ENCODE peak calls at places on chromosomes 5 and 9, in seven cellular contexts. X is COLO829, P is iris pigment epithelial cell, M is GM19239, D is lower lobe of right lung, Q is WTC11, C is heart right ventricle. L is an unnamed sample.

GRCh38 chr5:75588666-75589065 is 22.6 kb upstream of the ANKDD1B start:
- DNase-seq in X (no peak), P (no peak), M (no peak), D (no peak), Q (no peak), C (no peak), L (no peak)

GRCh38 chr5:1502046-1502736 is 21.6 kb downstream of the LPCAT1 start:
- DNase-seq in X (no peak), P (no peak), M (no peak), D (peak; percentile 87), Q (no peak), C (peak; percentile 48), L (no peak)

GRCh38 chr5:165134146-165134545 is 1628.7 kb downstream of the MAT2B start:
- DNase-seq in X (no peak), P (no peak), M (no peak), D (no peak), Q (no peak), C (no peak), L (no peak)

GRCh38 chr5:1034421-1034905 is 25.9 kb downstream of the NKD2 start:
- DNase-seq in X (no peak), P (no peak), M (no peak), D (peak; percentile 31), Q (no peak), C (peak; percentile 7), L (no peak)

GRCh38 chr5:122142480-122142879 is 13.1 kb downstream of the ZNF474 start:
- DNase-seq in X (peak; percentile 40), P (peak; percentile 90), M (no peak), D (no peak), Q (no peak), C (no peak), L (no peak)

GRCh38 chr9:73179594-73179993 is 27.9 kb downstream of the ANXA1 start:
- DNase-seq in X (peak; percentile 36), P (peak; percentile 63), M (no peak), D (no peak), Q (no peak), C (no peak), L (no peak)

GRCh38 chr5:67335391-67335790 is 138.8 kb upstream of the CD180 start:
- DNase-seq in X (no peak), P (no peak), M (no peak), D (no peak), Q (no peak), C (no peak), L (no peak)

GRCh38 chr9:105637787-105638395 is 24.4 kb upstream of the TAL2 start:
- DNase-seq in X (no peak), P (peak; percentile 18), M (no peak), D (no peak), Q (no peak), C (no peak), L (no peak)

GRCh38 chr9:1916676-1917075 is 98.5 kb upstream of the SMARCA2 start:
- DNase-seq in X (no peak), P (no peak), M (no peak), D (no peak), Q (no peak), C (no peak), L (no peak)

GRCh38 chr9:134333234-134333873 is 7.1 kb downstream of the RXRA start:
- DNase-seq in X (no peak), P (peak; percentile 62), M (no peak), D (no peak), Q (no peak), C (peak; percentile 34), L (peak; percentile 32)

GRCh38 chr5:122311888-122312669 is at the start of gene SNCAIP:
- DNase-seq in X (no peak), P (peak; percentile 47), M (no peak), D (peak; percentile 59), Q (peak; percentile 62), C (peak; percentile 52), L (peak; percentile 63)

GRCh38 chr9:20753761-20754160 is 69.7 kb downstream of the FOCAD start:
- DNase-seq in X (no peak), P (peak; percentile 47), M (no peak), D (no peak), Q (no peak), C (no peak), L (no peak)

GRCh38 chr5:139385061-139385889 is 2.2 kb upstream of the SLC23A1 start:
- DNase-seq in X (no peak), P (no peak), M (no peak), D (no peak), Q (no peak), C (no peak), L (no peak)

GRCh38 chr5:65264420-65264819 is 217.3 kb downstream of the ADAMTS6 start:
- DNase-seq in X (no peak), P (no peak), M (no peak), D (no peak), Q (no peak), C (no peak), L (no peak)

GRCh38 chr5:133249593-133249992 is 197.8 kb downstream of the HSPA4 start:
- DNase-seq in X (no peak), P (no peak), M (no peak), D (peak; percentile 18), Q (no peak), C (no peak), L (no peak)

GRCh38 chr5:172015346-172015745 is 8.9 kb upstream of the FBXW11 start:
- DNase-seq in X (no peak), P (no peak), M (no peak), D (no peak), Q (no peak), C (no peak), L (no peak)

GRCh38 chr9:121596515-121596914 is 54.9 kb upstream of the DAB2IP start:
- DNase-seq in X (no peak), P (peak; percentile 48), M (no peak), D (no peak), Q (no peak), C (no peak), L (no peak)

GRCh38 chr5:59500014-59500413 is 393.5 kb downstream of the PDE4D start:
- DNase-seq in X (no peak), P (no peak), M (no peak), D (no peak), Q (no peak), C (no peak), L (no peak)

GRCh38 chr5:135435467-135436330 is 11.4 kb downstream of the DCANP1 start:
- DNase-seq in X (no peak), P (no peak), M (no peak), D (no peak), Q (no peak), C (no peak), L (no peak)

GRCh38 chr5:132526290-132526973 is 16.9 kb downstream of the IL5 start:
- DNase-seq in X (peak; percentile 42), P (peak; percentile 52), M (no peak), D (peak; percentile 49), Q (peak; percentile 42), C (peak; percentile 9), L (peak; percentile 84)

GRCh38 chr5:171897231-171897630 is 109.2 kb downstream of the FBXW11 start:
- DNase-seq in X (no peak), P (no peak), M (no peak), D (no peak), Q (no peak), C (no peak), L (no peak)

GRCh38 chr5:174100490-174100889 is 55.0 kb downstream of the NSG2 start:
- DNase-seq in X (no peak), P (no peak), M (no peak), D (no peak), Q (no peak), C (no peak), L (no peak)

GRCh38 chr5:51345106-51345505 is 38.1 kb upstream of the ISL1 start:
- DNase-seq in X (no peak), P (peak; percentile 0), M (no peak), D (no peak), Q (no peak), C (no peak), L (no peak)

GRCh38 chr9:91145496-91145895 is 216.2 kb downstream of the AUH start:
- DNase-seq in X (no peak), P (no peak), M (no peak), D (no peak), Q (no peak), C (no peak), L (no peak)

GRCh38 chr5:174097486-174098185 is 52.1 kb downstream of the NSG2 start:
- DNase-seq in X (no peak), P (no peak), M (no peak), D (no peak), Q (no peak), C (no peak), L (no peak)

GRCh38 chr9:107036367-107036766 is 173.4 kb downstream of the ZNF462 start:
- DNase-seq in X (no peak), P (no peak), M (no peak), D (no peak), Q (no peak), C (no peak), L (no peak)

GRCh38 chr5:160887780-160888179 is 35.8 kb upstream of the ATP10B start:
- DNase-seq in X (peak; percentile 1), P (no peak), M (no peak), D (no peak), Q (no peak), C (no peak), L (peak; percentile 84)

GRCh38 chr9:87665516-87665915 is 60.4 kb upstream of the CTSL start:
- DNase-seq in X (no peak), P (no peak), M (no peak), D (no peak), Q (no peak), C (no peak), L (no peak)

GRCh38 chr5:96093890-96094381 is 132.3 kb upstream of the ELL2 start:
- DNase-seq in X (no peak), P (no peak), M (no peak), D (no peak), Q (no peak), C (no peak), L (no peak)

GRCh38 chr5:147874910-147875367 is 3.6 kb upstream of the SCGB3A2 start:
- DNase-seq in X (no peak), P (no peak), M (no peak), D (no peak), Q (peak; percentile 38), C (no peak), L (no peak)

GRCh38 chr5:2750758-2751464 is 566 bp downstream of the IRX2 start:
- DNase-seq in X (no peak), P (peak; percentile 5), M (no peak), D (no peak), Q (no peak), C (no peak), L (no peak)

GRCh38 chr9:31137850-31138160 is 1246.6 kb upstream of the ACO1 start:
- DNase-seq in X (no peak), P (no peak), M (no peak), D (no peak), Q (no peak), C (no peak), L (no peak)

GRCh38 chr9:84851935-84852585 is 182.5 kb downstream of the NTRK2 start:
- DNase-seq in X (peak; percentile 12), P (peak; percentile 55), M (no peak), D (no peak), Q (peak; percentile 19), C (no peak), L (no peak)

GRCh38 chr5:139809331-139809810 is 13.8 kb downstream of the PSD2 start:
- DNase-seq in X (no peak), P (no peak), M (no peak), D (peak; percentile 36), Q (no peak), C (no peak), L (no peak)

GRCh38 chr5:124746252-124746915 is at the start of gene ZNF608:
- DNase-seq in X (no peak), P (peak; percentile 77), M (no peak), D (no peak), Q (no peak), C (no peak), L (no peak)

GRCh38 chr5:97452646-97453045 is 269.6 kb upstream of the RIOK2 start:
- DNase-seq in X (no peak), P (no peak), M (no peak), D (no peak), Q (no peak), C (no peak), L (no peak)

GRCh38 chr9:93154293-93154903 is 20.3 kb upstream of the NINJ1 start:
- DNase-seq in X (peak; percentile 67), P (no peak), M (no peak), D (no peak), Q (peak; percentile 91), C (no peak), L (peak; percentile 60)

GRCh38 chr9:70413427-70413797 is 1.0 kb downstream of the KLF9 start:
- DNase-seq in X (no peak), P (no peak), M (no peak), D (no peak), Q (peak; percentile 66), C (peak; percentile 79), L (no peak)